ENCODE peak calls at places on chromosomes 11 and 22, in five cellular contexts. One of them, this sample, is unnamed.

GRCh38 chr11:10606536-10607208 is 38.2 kb upstream of the LYVE1 start:
- DNase-seq in midbrain: no peak
- DNase-seq in stimulated activated naive CD4-positive, alpha-beta T cell: no peak
- DNase-seq in HT1080: peak
- DNase-seq in activated CD8-positive, alpha-beta memory T cell treated with anti-CD3 and anti-CD28 coated beads, Interleukin-2, amount 50 U/mL, for 48 hours: no peak
- DNase-seq in this sample: no peak

GRCh38 chr22:37735054-37735453 is 38.2 kb downstream of the TRIOBP start:
- DNase-seq in midbrain: peak
- DNase-seq in stimulated activated naive CD4-positive, alpha-beta T cell: no peak
- DNase-seq in HT1080: no peak
- DNase-seq in activated CD8-positive, alpha-beta memory T cell treated with anti-CD3 and anti-CD28 coated beads, Interleukin-2, amount 50 U/mL, for 48 hours: no peak
- DNase-seq in this sample: no peak

GRCh38 chr11:13826505-13827278 is 135.8 kb upstream of the SPON1 start:
- DNase-seq in midbrain: no peak
- DNase-seq in stimulated activated naive CD4-positive, alpha-beta T cell: no peak
- DNase-seq in HT1080: peak
- DNase-seq in activated CD8-positive, alpha-beta memory T cell treated with anti-CD3 and anti-CD28 coated beads, Interleukin-2, amount 50 U/mL, for 48 hours: no peak
- DNase-seq in this sample: no peak

GRCh38 chr11:79466411-79466810 is 25.6 kb upstream of the TENM4 start:
- DNase-seq in midbrain: no peak
- DNase-seq in stimulated activated naive CD4-positive, alpha-beta T cell: no peak
- DNase-seq in HT1080: peak
- DNase-seq in activated CD8-positive, alpha-beta memory T cell treated with anti-CD3 and anti-CD28 coated beads, Interleukin-2, amount 50 U/mL, for 48 hours: no peak
- DNase-seq in this sample: peak

GRCh38 chr22:21707677-21708076 is 27.9 kb downstream of the YPEL1 start:
- DNase-seq in midbrain: no peak
- DNase-seq in stimulated activated naive CD4-positive, alpha-beta T cell: no peak
- DNase-seq in HT1080: no peak
- DNase-seq in activated CD8-positive, alpha-beta memory T cell treated with anti-CD3 and anti-CD28 coated beads, Interleukin-2, amount 50 U/mL, for 48 hours: no peak
- DNase-seq in this sample: no peak

GRCh38 chr11:47994417-47994816 is 14.1 kb downstream of the PTPRJ start:
- DNase-seq in midbrain: no peak
- DNase-seq in stimulated activated naive CD4-positive, alpha-beta T cell: no peak
- DNase-seq in HT1080: no peak
- DNase-seq in activated CD8-positive, alpha-beta memory T cell treated with anti-CD3 and anti-CD28 coated beads, Interleukin-2, amount 50 U/mL, for 48 hours: no peak
- DNase-seq in this sample: no peak

GRCh38 chr11:73538381-73538872 is 59.5 kb downstream of the FAM168A start:
- DNase-seq in midbrain: peak
- DNase-seq in stimulated activated naive CD4-positive, alpha-beta T cell: no peak
- DNase-seq in HT1080: peak
- DNase-seq in activated CD8-positive, alpha-beta memory T cell treated with anti-CD3 and anti-CD28 coated beads, Interleukin-2, amount 50 U/mL, for 48 hours: no peak
- DNase-seq in this sample: no peak

GRCh38 chr11:10323793-10324170 is 18.9 kb downstream of the ADM start:
- DNase-seq in midbrain: no peak
- DNase-seq in stimulated activated naive CD4-positive, alpha-beta T cell: no peak
- DNase-seq in HT1080: no peak
- DNase-seq in activated CD8-positive, alpha-beta memory T cell treated with anti-CD3 and anti-CD28 coated beads, Interleukin-2, amount 50 U/mL, for 48 hours: no peak
- DNase-seq in this sample: no peak

GRCh38 chr11:119422505-119423416 is at the start of gene THY1:
- DNase-seq in midbrain: peak
- DNase-seq in stimulated activated naive CD4-positive, alpha-beta T cell: no peak
- DNase-seq in HT1080: no peak
- DNase-seq in activated CD8-positive, alpha-beta memory T cell treated with anti-CD3 and anti-CD28 coated beads, Interleukin-2, amount 50 U/mL, for 48 hours: no peak
- DNase-seq in this sample: no peak

GRCh38 chr22:37846433-37846832 is 2.3 kb upstream of the ANKRD54 start:
- DNase-seq in midbrain: no peak
- DNase-seq in stimulated activated naive CD4-positive, alpha-beta T cell: no peak
- DNase-seq in HT1080: no peak
- DNase-seq in activated CD8-positive, alpha-beta memory T cell treated with anti-CD3 and anti-CD28 coated beads, Interleukin-2, amount 50 U/mL, for 48 hours: no peak
- DNase-seq in this sample: no peak

GRCh38 chr11:73265853-73266643 is 6.1 kb upstream of the P2RY6 start:
- DNase-seq in midbrain: no peak
- DNase-seq in stimulated activated naive CD4-positive, alpha-beta T cell: no peak
- DNase-seq in HT1080: no peak
- DNase-seq in activated CD8-positive, alpha-beta memory T cell treated with anti-CD3 and anti-CD28 coated beads, Interleukin-2, amount 50 U/mL, for 48 hours: peak
- DNase-seq in this sample: no peak

GRCh38 chr22:29469755-29470154 is 10.3 kb upstream of the NEFH start:
- DNase-seq in midbrain: no peak
- DNase-seq in stimulated activated naive CD4-positive, alpha-beta T cell: no peak
- DNase-seq in HT1080: no peak
- DNase-seq in activated CD8-positive, alpha-beta memory T cell treated with anti-CD3 and anti-CD28 coated beads, Interleukin-2, amount 50 U/mL, for 48 hours: no peak
- DNase-seq in this sample: no peak

GRCh38 chr22:18091916-18092526 is 14.2 kb downstream of the PEX26 start:
- DNase-seq in midbrain: no peak
- DNase-seq in stimulated activated naive CD4-positive, alpha-beta T cell: no peak
- DNase-seq in HT1080: peak
- DNase-seq in activated CD8-positive, alpha-beta memory T cell treated with anti-CD3 and anti-CD28 coated beads, Interleukin-2, amount 50 U/mL, for 48 hours: no peak
- DNase-seq in this sample: peak

GRCh38 chr11:13126430-13126829 is 117.3 kb downstream of the RASSF10 start:
- DNase-seq in midbrain: no peak
- DNase-seq in stimulated activated naive CD4-positive, alpha-beta T cell: no peak
- DNase-seq in HT1080: peak
- DNase-seq in activated CD8-positive, alpha-beta memory T cell treated with anti-CD3 and anti-CD28 coated beads, Interleukin-2, amount 50 U/mL, for 48 hours: no peak
- DNase-seq in this sample: peak

GRCh38 chr22:45878901-45879551 is 97.9 kb downstream of the WNT7B start:
- DNase-seq in midbrain: no peak
- DNase-seq in stimulated activated naive CD4-positive, alpha-beta T cell: no peak
- DNase-seq in HT1080: no peak
- DNase-seq in activated CD8-positive, alpha-beta memory T cell treated with anti-CD3 and anti-CD28 coated beads, Interleukin-2, amount 50 U/mL, for 48 hours: no peak
- DNase-seq in this sample: no peak

GRCh38 chr11:72228229-72228843 is 3.8 kb downstream of the INPPL1 start:
- DNase-seq in midbrain: no peak
- DNase-seq in stimulated activated naive CD4-positive, alpha-beta T cell: no peak
- DNase-seq in HT1080: no peak
- DNase-seq in activated CD8-positive, alpha-beta memory T cell treated with anti-CD3 and anti-CD28 coated beads, Interleukin-2, amount 50 U/mL, for 48 hours: no peak
- DNase-seq in this sample: no peak

GRCh38 chr11:120141144-120142071 is 3.5 kb upstream of the TRIM29 start:
- DNase-seq in midbrain: no peak
- DNase-seq in stimulated activated naive CD4-positive, alpha-beta T cell: no peak
- DNase-seq in HT1080: no peak
- DNase-seq in activated CD8-positive, alpha-beta memory T cell treated with anti-CD3 and anti-CD28 coated beads, Interleukin-2, amount 50 U/mL, for 48 hours: peak
- DNase-seq in this sample: no peak